ENCODE peak calls at places on chromosome 12, in five cellular contexts. One of them, this sample, is unnamed.

GRCh38 chr12:116336542-116337065 is 59.1 kb upstream of the MED13L start:
- DNase-seq in endothelial cell: no peak
- DNase-seq in GM12864: peak
- DNase-seq in hepatic stellate cell: no peak
- DNase-seq in adrenal gland: no peak
- DNase-seq in this sample: no peak

GRCh38 chr12:2177003-2177402 is 124.2 kb downstream of the CACNA1C start:
- DNase-seq in hepatic stellate cell: no peak
- DNase-seq in GM12864: no peak
- DNase-seq in adrenal gland: no peak
- DNase-seq in endothelial cell: no peak
- DNase-seq in this sample: no peak

GRCh38 chr12:80443974-80444666 is at the start of gene PTPRQ:
- DNase-seq in GM12864: no peak
- DNase-seq in hepatic stellate cell: peak
- DNase-seq in endothelial cell: no peak
- DNase-seq in adrenal gland: no peak
- DNase-seq in this sample: no peak

GRCh38 chr12:70598467-70599194 is 38.6 kb downstream of the PTPRB start:
- DNase-seq in endothelial cell: no peak
- DNase-seq in adrenal gland: peak
- DNase-seq in hepatic stellate cell: no peak
- DNase-seq in GM12864: no peak
- DNase-seq in this sample: no peak

GRCh38 chr12:25979563-25979962 is 21.1 kb downstream of the RASSF8 start:
- DNase-seq in GM12864: no peak
- DNase-seq in endothelial cell: no peak
- DNase-seq in hepatic stellate cell: no peak
- DNase-seq in adrenal gland: no peak
- DNase-seq in this sample: no peak

GRCh38 chr12:24615967-24616411 is 332.9 kb downstream of the BCAT1 start:
- DNase-seq in endothelial cell: no peak
- DNase-seq in adrenal gland: no peak
- DNase-seq in GM12864: no peak
- DNase-seq in hepatic stellate cell: no peak
- DNase-seq in this sample: no peak

GRCh38 chr12:93173178-93173957 is 204.4 kb upstream of the NUDT4 start:
- DNase-seq in endothelial cell: no peak
- DNase-seq in GM12864: no peak
- DNase-seq in hepatic stellate cell: no peak
- DNase-seq in adrenal gland: no peak
- DNase-seq in this sample: no peak

GRCh38 chr12:9902539-9903228 is 21.4 kb downstream of the KLRF2 start:
- DNase-seq in hepatic stellate cell: no peak
- DNase-seq in endothelial cell: no peak
- DNase-seq in adrenal gland: no peak
- DNase-seq in GM12864: no peak
- DNase-seq in this sample: no peak

GRCh38 chr12:22938323-22938722 is 313.4 kb downstream of the ETNK1 start:
- DNase-seq in GM12864: no peak
- DNase-seq in adrenal gland: no peak
- DNase-seq in hepatic stellate cell: no peak
- DNase-seq in endothelial cell: no peak
- DNase-seq in this sample: no peak

GRCh38 chr12:94100254-94100653 is 48.1 kb upstream of the PLXNC1 start:
- DNase-seq in endothelial cell: peak
- DNase-seq in adrenal gland: peak
- DNase-seq in GM12864: no peak
- DNase-seq in hepatic stellate cell: no peak
- DNase-seq in this sample: no peak

GRCh38 chr12:85825751-85826150 is 10.5 kb downstream of the RASSF9 start:
- DNase-seq in GM12864: no peak
- DNase-seq in endothelial cell: no peak
- DNase-seq in hepatic stellate cell: no peak
- DNase-seq in adrenal gland: no peak
- DNase-seq in this sample: no peak

GRCh38 chr12:124184456-124184855 is 110.4 kb upstream of the RFLNA start:
- DNase-seq in hepatic stellate cell: no peak
- DNase-seq in GM12864: no peak
- DNase-seq in adrenal gland: no peak
- DNase-seq in endothelial cell: no peak
- DNase-seq in this sample: no peak

GRCh38 chr12:27355486-27355885 is 22.9 kb downstream of the BMAL2 start:
- DNase-seq in hepatic stellate cell: no peak
- DNase-seq in endothelial cell: no peak
- DNase-seq in adrenal gland: peak
- DNase-seq in GM12864: no peak
- DNase-seq in this sample: no peak

GRCh38 chr12:91923864-91924263 is 221.8 kb downstream of the BTG1 start:
- DNase-seq in adrenal gland: no peak
- DNase-seq in GM12864: no peak
- DNase-seq in hepatic stellate cell: no peak
- DNase-seq in endothelial cell: no peak
- DNase-seq in this sample: no peak

GRCh38 chr12:55250944-55251343 is 6.5 kb downstream of the OR6C74 start:
- DNase-seq in endothelial cell: no peak
- DNase-seq in hepatic stellate cell: no peak
- DNase-seq in adrenal gland: no peak
- DNase-seq in GM12864: no peak
- DNase-seq in this sample: no peak

GRCh38 chr12:50283924-50284236 is 560 bp upstream of the LIMA1 start:
- DNase-seq in GM12864: no peak
- DNase-seq in adrenal gland: peak
- DNase-seq in hepatic stellate cell: peak
- DNase-seq in endothelial cell: no peak
- DNase-seq in this sample: no peak

GRCh38 chr12:503111-503761 is 43.5 kb downstream of the B4GALNT3 start:
- DNase-seq in adrenal gland: no peak
- DNase-seq in hepatic stellate cell: no peak
- DNase-seq in endothelial cell: no peak
- DNase-seq in GM12864: no peak
- DNase-seq in this sample: no peak

GRCh38 chr12:42585175-42585845 is 4.2 kb downstream of the PRICKLE1 start:
- DNase-seq in hepatic stellate cell: no peak
- DNase-seq in GM12864: no peak
- DNase-seq in endothelial cell: no peak
- DNase-seq in adrenal gland: no peak
- DNase-seq in this sample: no peak

GRCh38 chr12:62934799-62935674 is at the start of gene PPM1H:
- DNase-seq in endothelial cell: peak
- DNase-seq in adrenal gland: peak
- DNase-seq in hepatic stellate cell: peak
- DNase-seq in GM12864: peak
- DNase-seq in this sample: no peak

GRCh38 chr12:41287500-41287899 is 99.4 kb downstream of the PDZRN4 start:
- DNase-seq in GM12864: no peak
- DNase-seq in adrenal gland: no peak
- DNase-seq in endothelial cell: no peak
- DNase-seq in hepatic stellate cell: no peak
- DNase-seq in this sample: no peak

GRCh38 chr12:57459750-57460400 is at the start of gene GLI1:
- DNase-seq in hepatic stellate cell: peak
- DNase-seq in adrenal gland: peak
- DNase-seq in endothelial cell: no peak
- DNase-seq in GM12864: no peak
- DNase-seq in this sample: no peak